ENCODE peak calls at places on chromosomes 1 and 21, in ten cellular contexts. G is A549; P is fibroblast of mammary gland; H is HFF-Myc; L is astrocyte; R is omental fat pad; E is CD8-positive, alpha-beta T cell; I is nephron progenitor cell; Q is MCF 10A; K is PC-3. C is an unnamed sample.

GRCh38 chr21:42732033-42732410 is 78.6 kb downstream of the PDE9A start:
- DNase-seq in H (no peak), I (no peak), P (no peak), E (no peak), G (no peak), R (no peak), K (peak; percentile 30), L (no peak), Q (no peak), C (no peak)

GRCh38 chr21:30561264-30561895 is at the start of gene KRTAP19-7:
- DNase-seq in L (no peak), I (no peak), G (no peak), P (no peak), Q (no peak), H (no peak), K (no peak), E (no peak), R (no peak), C (no peak)

GRCh38 chr1:202288177-202288576 is 53.6 kb downstream of the UBE2T start:
- DNase-seq in K (no peak), Q (no peak), P (no peak), H (no peak), R (no peak), I (no peak), G (no peak), L (no peak), E (no peak), C (no peak)

GRCh38 chr1:211548321-211549091 is 30.5 kb downstream of the SLC30A1 start:
- DNase-seq in Q (peak; percentile 45), H (no peak), P (no peak), I (peak; percentile 25), R (no peak), E (no peak), K (no peak), L (no peak), G (no peak), C (no peak)

GRCh38 chr1:156502749-156503671 is 2.4 kb upstream of the MEF2D start:
- DNase-seq in I (no peak), R (no peak), E (no peak), P (peak; percentile 93), Q (peak; percentile 98), L (peak; percentile 94), H (peak; percentile 70), K (peak; percentile 98), G (peak; percentile 96), C (no peak)

GRCh38 chr21:38831526-38832467 is 26.1 kb downstream of the ETS2 start:
- DNase-seq in I (no peak), Q (peak; percentile 99), K (peak; percentile 81), G (no peak), E (no peak), R (peak; percentile 84), P (peak; percentile 100), L (peak; percentile 94), H (peak; percentile 82), C (no peak)

GRCh38 chr21:46112731-46113215 is 14.9 kb downstream of the COL6A2 start:
- DNase-seq in Q (no peak), E (no peak), P (no peak), R (peak; percentile 3), L (no peak), G (no peak), K (no peak), H (no peak), I (no peak), C (peak; percentile 11)

GRCh38 chr1:67214420-67215174 is 48.3 kb downstream of the IL23R start:
- DNase-seq in I (peak; percentile 9), Q (peak; percentile 48), K (peak; percentile 68), G (no peak), H (no peak), P (peak; percentile 35), L (peak; percentile 8), R (no peak), E (peak; percentile 11), C (no peak)

GRCh38 chr1:17167783-17168479 is 37.0 kb upstream of the PADI1 start:
- DNase-seq in H (no peak), G (peak; percentile 54), P (peak; percentile 82), I (no peak), E (no peak), R (no peak), L (peak; percentile 91), K (peak; percentile 88), Q (peak; percentile 74), C (no peak)

GRCh38 chr21:44568261-44568660 is 5.3 kb upstream of the KRTAP10-4 start:
- DNase-seq in P (no peak), I (no peak), K (no peak), G (no peak), L (no peak), H (no peak), E (no peak), Q (no peak), R (no peak), C (no peak)

GRCh38 chr1:93000751-93001175 is 39.5 kb upstream of the DIPK1A start:
- DNase-seq in H (no peak), I (no peak), P (no peak), L (peak; percentile 39), R (no peak), G (no peak), E (no peak), Q (no peak), K (peak; percentile 88), C (no peak)

GRCh38 chr1:226630592-226630991 is 82.0 kb downstream of the STUM start:
- DNase-seq in L (no peak), Q (no peak), E (no peak), R (no peak), I (no peak), G (no peak), K (no peak), P (no peak), H (no peak), C (no peak)

GRCh38 chr1:52352690-52353089 is 13.3 kb downstream of the CC2D1B start:
- DNase-seq in R (no peak), Q (no peak), H (no peak), E (no peak), L (no peak), G (no peak), K (no peak), I (no peak), P (no peak), C (no peak)

GRCh38 chr1:151176514-151177045 is 799 bp upstream of the TMOD4 start:
- DNase-seq in H (no peak), L (no peak), E (no peak), Q (no peak), K (no peak), R (no peak), I (no peak), P (no peak), G (no peak), C (no peak)

GRCh38 chr1:151171190-151171589 is 4.6 kb downstream of the TMOD4 start:
- DNase-seq in Q (no peak), G (no peak), H (no peak), P (no peak), I (no peak), E (no peak), K (no peak), L (no peak), R (no peak), C (no peak)

GRCh38 chr1:151175036-151175741 is 592 bp downstream of the TMOD4 start:
- DNase-seq in Q (no peak), L (no peak), H (no peak), R (no peak), K (no peak), G (no peak), P (peak; percentile 33), E (no peak), I (no peak), C (no peak)

DNA sequence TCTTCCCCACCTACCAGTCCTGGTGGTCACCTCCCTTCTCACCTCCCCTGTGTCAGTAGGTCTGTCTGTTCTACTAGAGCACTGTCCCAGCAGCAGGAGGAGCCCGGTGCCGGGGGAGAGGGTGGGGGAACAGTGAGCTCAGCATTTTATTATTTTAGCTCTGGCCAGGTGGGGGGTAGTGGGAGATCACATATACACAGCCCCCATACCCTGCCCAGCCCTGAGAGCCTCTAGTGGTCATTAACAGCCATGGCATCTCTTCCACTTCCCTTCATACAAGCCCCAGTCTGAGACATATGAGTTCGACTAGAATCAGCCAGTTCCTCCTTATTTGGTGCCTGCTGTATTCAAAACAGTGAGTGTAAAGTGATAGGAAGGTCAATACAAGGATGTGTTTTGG is at the start of gene TMOD4:
- DNase-seq in H (no peak), K (no peak), G (no peak), L (no peak), I (no peak), P (peak; percentile 31), E (no peak), R (no peak), Q (no peak), C (no peak)
- TF ChIP-seq CTCF in H (peak; percentile 58), K (peak; percentile 70), G (peak; percentile 33), L (peak; percentile 52), I (peak; percentile 42), P (peak; percentile 55), E (peak; percentile 41), R (no peak), Q (peak; percentile 56), C (peak; percentile 34)

GRCh38 chr1:88061830-88062177 is 622.3 kb upstream of the PKN2 start:
- DNase-seq in E (no peak), H (no peak), L (peak; percentile 37), K (no peak), P (no peak), G (no peak), Q (no peak), R (no peak), I (no peak), C (no peak)
- TF ChIP-seq CTCF in E (no peak), H (no peak), L (no peak), K (peak; percentile 28), P (no peak), G (no peak), Q (no peak), R (no peak), I (peak; percentile 7), C (no peak)

DNA sequence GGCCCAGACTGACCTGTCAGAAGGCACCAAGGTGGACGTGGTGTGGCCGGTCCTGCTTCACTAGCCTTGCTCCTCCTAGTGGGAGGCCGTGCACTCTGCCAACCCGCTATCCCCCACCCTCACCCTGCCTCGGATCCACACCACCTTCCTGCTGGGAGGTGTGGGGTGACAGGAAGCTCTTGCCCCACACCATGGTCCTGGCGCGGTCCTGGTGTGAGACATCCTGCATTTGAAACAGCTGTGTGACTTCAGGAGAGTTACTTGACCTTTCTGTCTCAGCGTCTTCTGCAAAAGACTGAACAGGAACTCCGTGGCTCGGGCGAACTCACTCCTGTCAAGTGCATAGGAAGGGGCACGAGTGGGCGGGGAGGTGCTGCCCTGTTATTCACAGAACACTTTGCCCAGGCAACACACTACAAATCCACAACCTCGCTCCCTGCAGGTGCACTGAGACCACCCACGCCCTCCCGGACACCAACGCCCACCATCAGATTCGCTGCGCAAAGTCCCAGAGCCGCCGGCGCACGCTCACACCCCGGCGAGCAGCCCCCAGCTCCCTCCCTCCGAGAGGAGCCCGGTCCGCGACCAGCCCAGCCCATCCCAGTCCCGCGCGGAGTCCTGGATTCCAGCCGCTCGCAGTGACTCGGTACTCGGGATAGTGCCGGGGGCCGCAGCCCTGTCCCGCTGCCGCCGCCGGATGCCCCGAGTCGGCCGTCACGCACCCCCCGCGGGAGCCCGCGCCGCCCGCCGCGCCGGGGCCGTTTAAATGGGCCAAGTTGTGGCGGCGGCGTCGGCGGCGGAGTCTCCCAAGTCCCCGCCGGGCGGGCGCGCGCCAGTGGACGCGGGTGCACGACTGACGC is at the start of gene SAMD11:
- DNase-seq in Q (peak; percentile 80), R (peak; percentile 51), P (peak; percentile 69), K (peak; percentile 81), H (no peak), I (peak; percentile 94), L (peak; percentile 77), G (no peak), E (peak; percentile 52), C (no peak)
- TF ChIP-seq CTCF in Q (no peak), R (no peak), P (no peak), K (no peak), H (no peak), I (no peak), L (no peak), G (no peak), E (no peak), C (no peak)

GRCh38 chr1:10561955-10562354 is 87.2 kb downstream of the PEX14 start:
- DNase-seq in E (no peak), R (no peak), H (no peak), I (no peak), K (no peak), Q (no peak), L (no peak), P (no peak), G (no peak), C (no peak)
- TF ChIP-seq CTCF in E (no peak), R (no peak), H (peak; percentile 40), I (no peak), K (peak; percentile 44), Q (peak; percentile 7), L (no peak), P (peak; percentile 25), G (no peak), C (no peak)

C was measured in D721Med.